ENCODE peak calls at places on chromosomes 11 and 22, in ten cellular contexts. One of them, this sample, is unnamed.

GRCh38 chr11:66113132-66113856 is 43.2 kb downstream of the PACS1 start:
- DNase-seq in kidney tubule cell: peak
- DNase-seq in lower lobe of right lung: no peak
- DNase-seq in left kidney: no peak
- DNase-seq in stimulated activated CD8-positive, alpha-beta memory T cell treated with anti-CD3 and anti-CD28 coated beads, Interleukin-7, amount 100 ng/mL, for 48 hours: no peak
- DNase-seq in stimulated activated CD4-positive, alpha-beta T cell treated with anti-CD3 and anti-CD28 coated beads, Interleukin-2, amount 100 ng/mL, for 48 hours: no peak
- DNase-seq in amygdala: no peak
- DNase-seq in NCI-H524: no peak
- DNase-seq in fibroblast of lung: peak
- DNase-seq in GDM1: no peak
- DNase-seq in this sample: peak

GRCh38 chr22:30816413-30816812 is 121.7 kb downstream of the OSBP2 start:
- DNase-seq in stimulated activated CD8-positive, alpha-beta memory T cell treated with anti-CD3 and anti-CD28 coated beads, Interleukin-7, amount 100 ng/mL, for 48 hours: no peak
- DNase-seq in left kidney: no peak
- DNase-seq in lower lobe of right lung: no peak
- DNase-seq in fibroblast of lung: no peak
- DNase-seq in GDM1: no peak
- DNase-seq in stimulated activated CD4-positive, alpha-beta T cell treated with anti-CD3 and anti-CD28 coated beads, Interleukin-2, amount 100 ng/mL, for 48 hours: no peak
- DNase-seq in kidney tubule cell: no peak
- DNase-seq in amygdala: no peak
- DNase-seq in NCI-H524: no peak
- DNase-seq in this sample: no peak

GRCh38 chr11:102527701-102528100 is 2.8 kb downstream of the MMP7 start:
- DNase-seq in GDM1: no peak
- DNase-seq in NCI-H524: no peak
- DNase-seq in amygdala: no peak
- DNase-seq in left kidney: no peak
- DNase-seq in stimulated activated CD8-positive, alpha-beta memory T cell treated with anti-CD3 and anti-CD28 coated beads, Interleukin-7, amount 100 ng/mL, for 48 hours: no peak
- DNase-seq in kidney tubule cell: peak
- DNase-seq in fibroblast of lung: no peak
- DNase-seq in lower lobe of right lung: no peak
- DNase-seq in stimulated activated CD4-positive, alpha-beta T cell treated with anti-CD3 and anti-CD28 coated beads, Interleukin-2, amount 100 ng/mL, for 48 hours: no peak
- DNase-seq in this sample: no peak

GRCh38 chr11:65189191-65189590 is 7.5 kb downstream of the CAPN1 start:
- DNase-seq in amygdala: no peak
- DNase-seq in kidney tubule cell: no peak
- DNase-seq in fibroblast of lung: no peak
- DNase-seq in lower lobe of right lung: no peak
- DNase-seq in NCI-H524: no peak
- DNase-seq in stimulated activated CD8-positive, alpha-beta memory T cell treated with anti-CD3 and anti-CD28 coated beads, Interleukin-7, amount 100 ng/mL, for 48 hours: no peak
- DNase-seq in left kidney: no peak
- DNase-seq in stimulated activated CD4-positive, alpha-beta T cell treated with anti-CD3 and anti-CD28 coated beads, Interleukin-2, amount 100 ng/mL, for 48 hours: no peak
- DNase-seq in GDM1: no peak
- DNase-seq in this sample: no peak

GRCh38 chr11:46252373-46252914 is 25.0 kb upstream of the CREB3L1 start:
- DNase-seq in kidney tubule cell: no peak
- DNase-seq in stimulated activated CD8-positive, alpha-beta memory T cell treated with anti-CD3 and anti-CD28 coated beads, Interleukin-7, amount 100 ng/mL, for 48 hours: no peak
- DNase-seq in fibroblast of lung: peak
- DNase-seq in GDM1: no peak
- DNase-seq in stimulated activated CD4-positive, alpha-beta T cell treated with anti-CD3 and anti-CD28 coated beads, Interleukin-2, amount 100 ng/mL, for 48 hours: no peak
- DNase-seq in NCI-H524: no peak
- DNase-seq in left kidney: peak
- DNase-seq in lower lobe of right lung: no peak
- DNase-seq in amygdala: no peak
- DNase-seq in this sample: no peak

GRCh38 chr22:30047364-30047738 is 32.9 kb upstream of the HORMAD2 start:
- DNase-seq in kidney tubule cell: peak
- DNase-seq in lower lobe of right lung: no peak
- DNase-seq in amygdala: no peak
- DNase-seq in stimulated activated CD8-positive, alpha-beta memory T cell treated with anti-CD3 and anti-CD28 coated beads, Interleukin-7, amount 100 ng/mL, for 48 hours: no peak
- DNase-seq in left kidney: no peak
- DNase-seq in stimulated activated CD4-positive, alpha-beta T cell treated with anti-CD3 and anti-CD28 coated beads, Interleukin-2, amount 100 ng/mL, for 48 hours: no peak
- DNase-seq in fibroblast of lung: peak
- DNase-seq in GDM1: no peak
- DNase-seq in NCI-H524: no peak
- DNase-seq in this sample: no peak

GRCh38 chr11:2582436-2582931 is 117.3 kb downstream of the KCNQ1OT1 start:
- DNase-seq in amygdala: no peak
- DNase-seq in left kidney: no peak
- DNase-seq in stimulated activated CD4-positive, alpha-beta T cell treated with anti-CD3 and anti-CD28 coated beads, Interleukin-2, amount 100 ng/mL, for 48 hours: no peak
- DNase-seq in stimulated activated CD8-positive, alpha-beta memory T cell treated with anti-CD3 and anti-CD28 coated beads, Interleukin-7, amount 100 ng/mL, for 48 hours: no peak
- DNase-seq in GDM1: no peak
- DNase-seq in NCI-H524: no peak
- DNase-seq in fibroblast of lung: no peak
- DNase-seq in kidney tubule cell: no peak
- DNase-seq in lower lobe of right lung: peak
- DNase-seq in this sample: no peak

GRCh38 chr11:14544611-14545010 is 24.4 kb upstream of the PSMA1 start:
- DNase-seq in lower lobe of right lung: no peak
- DNase-seq in GDM1: no peak
- DNase-seq in fibroblast of lung: peak
- DNase-seq in amygdala: no peak
- DNase-seq in NCI-H524: no peak
- DNase-seq in stimulated activated CD4-positive, alpha-beta T cell treated with anti-CD3 and anti-CD28 coated beads, Interleukin-2, amount 100 ng/mL, for 48 hours: no peak
- DNase-seq in kidney tubule cell: no peak
- DNase-seq in left kidney: no peak
- DNase-seq in stimulated activated CD8-positive, alpha-beta memory T cell treated with anti-CD3 and anti-CD28 coated beads, Interleukin-7, amount 100 ng/mL, for 48 hours: no peak
- DNase-seq in this sample: peak

GRCh38 chr11:47941907-47942558 is 38.3 kb upstream of the PTPRJ start:
- DNase-seq in lower lobe of right lung: no peak
- DNase-seq in kidney tubule cell: peak
- DNase-seq in GDM1: peak
- DNase-seq in stimulated activated CD8-positive, alpha-beta memory T cell treated with anti-CD3 and anti-CD28 coated beads, Interleukin-7, amount 100 ng/mL, for 48 hours: no peak
- DNase-seq in left kidney: no peak
- DNase-seq in fibroblast of lung: no peak
- DNase-seq in NCI-H524: no peak
- DNase-seq in amygdala: no peak
- DNase-seq in stimulated activated CD4-positive, alpha-beta T cell treated with anti-CD3 and anti-CD28 coated beads, Interleukin-2, amount 100 ng/mL, for 48 hours: no peak
- DNase-seq in this sample: no peak

GRCh38 chr11:62909107-62909894 is 11.9 kb downstream of the CHRM1 start:
- DNase-seq in stimulated activated CD4-positive, alpha-beta T cell treated with anti-CD3 and anti-CD28 coated beads, Interleukin-2, amount 100 ng/mL, for 48 hours: no peak
- DNase-seq in kidney tubule cell: peak
- DNase-seq in fibroblast of lung: peak
- DNase-seq in NCI-H524: peak
- DNase-seq in amygdala: peak
- DNase-seq in left kidney: peak
- DNase-seq in GDM1: no peak
- DNase-seq in stimulated activated CD8-positive, alpha-beta memory T cell treated with anti-CD3 and anti-CD28 coated beads, Interleukin-7, amount 100 ng/mL, for 48 hours: no peak
- DNase-seq in lower lobe of right lung: peak
- DNase-seq in this sample: no peak

GRCh38 chr22:47209547-47210023 is 447.1 kb downstream of the TBC1D22A start:
- DNase-seq in stimulated activated CD4-positive, alpha-beta T cell treated with anti-CD3 and anti-CD28 coated beads, Interleukin-2, amount 100 ng/mL, for 48 hours: no peak
- DNase-seq in left kidney: no peak
- DNase-seq in amygdala: no peak
- DNase-seq in fibroblast of lung: no peak
- DNase-seq in stimulated activated CD8-positive, alpha-beta memory T cell treated with anti-CD3 and anti-CD28 coated beads, Interleukin-7, amount 100 ng/mL, for 48 hours: no peak
- DNase-seq in GDM1: no peak
- DNase-seq in lower lobe of right lung: no peak
- DNase-seq in kidney tubule cell: no peak
- DNase-seq in NCI-H524: no peak
- DNase-seq in this sample: no peak

GRCh38 chr22:22358686-22359085 is 114.1 kb downstream of the VPREB1 start:
- DNase-seq in amygdala: no peak
- DNase-seq in stimulated activated CD8-positive, alpha-beta memory T cell treated with anti-CD3 and anti-CD28 coated beads, Interleukin-7, amount 100 ng/mL, for 48 hours: no peak
- DNase-seq in GDM1: no peak
- DNase-seq in left kidney: no peak
- DNase-seq in fibroblast of lung: no peak
- DNase-seq in stimulated activated CD4-positive, alpha-beta T cell treated with anti-CD3 and anti-CD28 coated beads, Interleukin-2, amount 100 ng/mL, for 48 hours: no peak
- DNase-seq in NCI-H524: no peak
- DNase-seq in lower lobe of right lung: no peak
- DNase-seq in kidney tubule cell: no peak
- DNase-seq in this sample: no peak

GRCh38 chr11:17351510-17352176 is at the start of gene NCR3LG1:
- DNase-seq in amygdala: peak
- DNase-seq in lower lobe of right lung: peak
- DNase-seq in fibroblast of lung: peak
- DNase-seq in GDM1: no peak
- DNase-seq in stimulated activated CD8-positive, alpha-beta memory T cell treated with anti-CD3 and anti-CD28 coated beads, Interleukin-7, amount 100 ng/mL, for 48 hours: peak
- DNase-seq in left kidney: peak
- DNase-seq in kidney tubule cell: peak
- DNase-seq in NCI-H524: peak
- DNase-seq in stimulated activated CD4-positive, alpha-beta T cell treated with anti-CD3 and anti-CD28 coated beads, Interleukin-2, amount 100 ng/mL, for 48 hours: peak
- DNase-seq in this sample: peak

GRCh38 chr11:87368876-87369480 is 331.2 kb downstream of the TMEM135 start:
- DNase-seq in stimulated activated CD8-positive, alpha-beta memory T cell treated with anti-CD3 and anti-CD28 coated beads, Interleukin-7, amount 100 ng/mL, for 48 hours: no peak
- DNase-seq in stimulated activated CD4-positive, alpha-beta T cell treated with anti-CD3 and anti-CD28 coated beads, Interleukin-2, amount 100 ng/mL, for 48 hours: no peak
- DNase-seq in lower lobe of right lung: no peak
- DNase-seq in fibroblast of lung: no peak
- DNase-seq in kidney tubule cell: peak
- DNase-seq in GDM1: peak
- DNase-seq in left kidney: peak
- DNase-seq in amygdala: no peak
- DNase-seq in NCI-H524: no peak
- DNase-seq in this sample: no peak

GRCh38 chr11:68014157-68014965 is 4.2 kb downstream of the ALDH3B1 start:
- DNase-seq in NCI-H524: no peak
- DNase-seq in stimulated activated CD8-positive, alpha-beta memory T cell treated with anti-CD3 and anti-CD28 coated beads, Interleukin-7, amount 100 ng/mL, for 48 hours: no peak
- DNase-seq in fibroblast of lung: peak
- DNase-seq in left kidney: no peak
- DNase-seq in lower lobe of right lung: peak
- DNase-seq in amygdala: no peak
- DNase-seq in GDM1: no peak
- DNase-seq in kidney tubule cell: peak
- DNase-seq in stimulated activated CD4-positive, alpha-beta T cell treated with anti-CD3 and anti-CD28 coated beads, Interleukin-2, amount 100 ng/mL, for 48 hours: no peak
- DNase-seq in this sample: no peak

GRCh38 chr11:35257287-35257686 is 118.3 kb downstream of the CD44 start:
- DNase-seq in stimulated activated CD4-positive, alpha-beta T cell treated with anti-CD3 and anti-CD28 coated beads, Interleukin-2, amount 100 ng/mL, for 48 hours: no peak
- DNase-seq in NCI-H524: no peak
- DNase-seq in stimulated activated CD8-positive, alpha-beta memory T cell treated with anti-CD3 and anti-CD28 coated beads, Interleukin-7, amount 100 ng/mL, for 48 hours: no peak
- DNase-seq in lower lobe of right lung: no peak
- DNase-seq in kidney tubule cell: no peak
- DNase-seq in left kidney: no peak
- DNase-seq in fibroblast of lung: no peak
- DNase-seq in GDM1: no peak
- DNase-seq in amygdala: no peak
- DNase-seq in this sample: no peak

GRCh38 chr11:27444801-27445215 is 27.8 kb downstream of the LGR4 start:
- DNase-seq in NCI-H524: no peak
- DNase-seq in amygdala: no peak
- DNase-seq in stimulated activated CD8-positive, alpha-beta memory T cell treated with anti-CD3 and anti-CD28 coated beads, Interleukin-7, amount 100 ng/mL, for 48 hours: no peak
- DNase-seq in stimulated activated CD4-positive, alpha-beta T cell treated with anti-CD3 and anti-CD28 coated beads, Interleukin-2, amount 100 ng/mL, for 48 hours: no peak
- DNase-seq in GDM1: no peak
- DNase-seq in kidney tubule cell: peak
- DNase-seq in fibroblast of lung: no peak
- DNase-seq in lower lobe of right lung: no peak
- DNase-seq in left kidney: peak
- DNase-seq in this sample: no peak

This sample was measured in BJ.